ENCODE peak calls at places on chromosome 12, in nine cellular contexts. H, V, L, U, Y, N, J, A and D are unnamed samples.

GRCh38 chr12:68069276-68069675 is 80.0 kb downstream of the IFNG-AS1 start:
- DNase-seq in H (no peak), V (no peak), L (no peak), U (no peak), Y (no peak), N (no peak), J (no peak), A (no peak), D (no peak)

GRCh38 chr12:112820796-112821195 is 29.2 kb downstream of the RPH3A start:
- DNase-seq in H (peak; percentile 51), V (no peak), L (no peak), U (no peak), Y (no peak), N (no peak), J (no peak), A (no peak), D (no peak)

GRCh38 chr12:77943466-77943865 is 112.8 kb downstream of the NAV3 start:
- DNase-seq in H (no peak), V (no peak), L (no peak), U (no peak), Y (no peak), N (no peak), J (peak; percentile 82), A (no peak), D (no peak)

GRCh38 chr12:53058674-53059433 is 9.0 kb downstream of the TNS2 start:
- DNase-seq in H (no peak), V (no peak), L (no peak), U (no peak), Y (no peak), N (no peak), J (no peak), A (no peak), D (no peak)

GRCh38 chr12:17062296-17063061 is 456.5 kb upstream of the LMO3 start:
- DNase-seq in H (no peak), V (peak; percentile 1), L (no peak), U (no peak), Y (no peak), N (no peak), J (no peak), A (no peak), D (no peak)

GRCh38 chr12:94516985-94517384 is 57.3 kb upstream of the CEP83 start:
- DNase-seq in H (no peak), V (no peak), L (no peak), U (no peak), Y (no peak), N (no peak), J (no peak), A (no peak), D (no peak)

GRCh38 chr12:98446716-98447115 is 68.7 kb upstream of the TMPO start:
- DNase-seq in H (no peak), V (no peak), L (no peak), U (no peak), Y (no peak), N (no peak), J (peak; percentile 59), A (no peak), D (no peak)

GRCh38 chr12:1319215-1319614 is 275.2 kb downstream of the FBXL14 start:
- DNase-seq in H (no peak), V (no peak), L (no peak), U (no peak), Y (no peak), N (no peak), J (peak; percentile 34), A (no peak), D (no peak)

GRCh38 chr12:54967461-54967860 is 17.1 kb downstream of the TESPA1 start:
- DNase-seq in H (no peak), V (no peak), L (no peak), U (no peak), Y (no peak), N (no peak), J (no peak), A (no peak), D (no peak)

GRCh38 chr12:89040146-89040964 is 311.9 kb downstream of the DUSP6 start:
- DNase-seq in H (no peak), V (peak; percentile 77), L (peak; percentile 72), U (peak; percentile 42), Y (peak; percentile 69), N (peak; percentile 34), J (no peak), A (no peak), D (no peak)

GRCh38 chr12:51012570-51013236 is 13.5 kb downstream of the SLC11A2 start:
- DNase-seq in H (no peak), V (no peak), L (no peak), U (no peak), Y (no peak), N (no peak), J (no peak), A (no peak), D (no peak)

GRCh38 chr12:6507102-6507998 is 13.4 kb downstream of the NCAPD2 start:
- DNase-seq in H (no peak), V (no peak), L (no peak), U (no peak), Y (no peak), N (no peak), J (peak; percentile 27), A (no peak), D (no peak)

GRCh38 chr12:88505696-88506095 is 74.6 kb downstream of the KITLG start:
- DNase-seq in H (no peak), V (no peak), L (no peak), U (no peak), Y (no peak), N (no peak), J (peak; percentile 22), A (no peak), D (no peak)